ENCODE peak calls at places on chromosomes 16 and 17, in eight cellular contexts. T, Q, H, M, S, E, I and Z are unnamed samples.
A peak's percentile ranks its signal among the peaks of the same experiment; 100 is the strongest.

GRCh38 chr17:7015587-7016020 is 3.2 kb downstream of the RNASEK start:
- DNase-seq in T (no peak), Q (no peak), H (no peak), M (no peak), S (no peak), E (no peak), I (no peak), Z (no peak)

GRCh38 chr17:49290690-49291326 is 60.2 kb upstream of the PHOSPHO1 start:
- DNase-seq in T (peak; percentile 53), Q (peak; percentile 50), H (no peak), M (no peak), S (peak; percentile 44), E (no peak), I (peak; percentile 41), Z (no peak)

GRCh38 chr16:68342620-68343019 is 31.8 kb downstream of the PRMT7 start:
- DNase-seq in T (no peak), Q (no peak), H (no peak), M (no peak), S (no peak), E (no peak), I (no peak), Z (no peak)

GRCh38 chr16:58098207-58099096 is 30.7 kb downstream of the CFAP20 start:
- DNase-seq in T (peak; percentile 26), Q (no peak), H (no peak), M (no peak), S (peak; percentile 21), E (no peak), I (peak; percentile 34), Z (no peak)

GRCh38 chr16:9844361-9844760 is 337.9 kb downstream of the GRIN2A start:
- DNase-seq in T (peak; percentile 75), Q (no peak), H (no peak), M (no peak), S (peak; percentile 6), E (no peak), I (peak; percentile 97), Z (no peak)

GRCh38 chr17:29514792-29515191 is 52.0 kb downstream of the ABHD15 start:
- DNase-seq in T (peak; percentile 23), Q (no peak), H (no peak), M (no peak), S (no peak), E (no peak), I (peak; percentile 18), Z (no peak)

GRCh38 chr16:11677451-11677951 is 9.2 kb downstream of the SNN start:
- DNase-seq in T (no peak), Q (no peak), H (no peak), M (no peak), S (no peak), E (no peak), I (peak; percentile 69), Z (no peak)

GRCh38 chr16:64225036-64225435 is 896.8 kb downstream of the CDH11 start:
- DNase-seq in T (no peak), Q (no peak), H (no peak), M (no peak), S (no peak), E (no peak), I (no peak), Z (no peak)

GRCh38 chr17:51188321-51188853 is 22.2 kb downstream of the NME2 start:
- DNase-seq in T (no peak), Q (no peak), H (no peak), M (no peak), S (no peak), E (no peak), I (no peak), Z (no peak)

GRCh38 chr16:72558501-72558900 is 386.5 kb upstream of the PMFBP1 start:
- DNase-seq in T (no peak), Q (no peak), H (no peak), M (no peak), S (no peak), E (no peak), I (no peak), Z (no peak)

GRCh38 chr16:28992496-28992895 is 7.6 kb downstream of the LAT start:
- DNase-seq in T (no peak), Q (no peak), H (no peak), M (no peak), S (no peak), E (no peak), I (no peak), Z (no peak)

GRCh38 chr17:2821868-2822267 is 25.6 kb downstream of the RAP1GAP2 start:
- DNase-seq in T (no peak), Q (no peak), H (no peak), M (no peak), S (no peak), E (no peak), I (no peak), Z (no peak)

GRCh38 chr16:1791256-1791942 is 2.1 kb downstream of the IGFALS start:
- DNase-seq in T (no peak), Q (no peak), H (no peak), M (no peak), S (no peak), E (no peak), I (no peak), Z (no peak)

GRCh38 chr16:50697881-50698767 is 4.7 kb downstream of the NOD2 start:
- DNase-seq in T (peak; percentile 40), Q (no peak), H (peak; percentile 66), M (no peak), S (no peak), E (peak; percentile 40), I (peak; percentile 38), Z (no peak)

GRCh38 chr16:81315271-81316175 is 761 bp downstream of the GAN start:
- DNase-seq in T (peak; percentile 46), Q (peak; percentile 78), H (peak; percentile 60), M (peak; percentile 52), S (peak; percentile 34), E (peak; percentile 68), I (peak; percentile 38), Z (peak; percentile 73)

GRCh38 chr16:49661465-49662187 is 194.3 kb downstream of the ZNF423 start:
- DNase-seq in T (no peak), Q (peak; percentile 76), H (no peak), M (no peak), S (no peak), E (no peak), I (peak; percentile 34), Z (no peak)

GRCh38 chr16:1413684-1414531 is 596 bp downstream of the UNKL start:
- DNase-seq in T (peak; percentile 39), Q (peak; percentile 89), H (peak; percentile 80), M (peak; percentile 52), S (peak; percentile 79), E (peak; percentile 54), I (peak; percentile 41), Z (peak; percentile 44)

DNA sequence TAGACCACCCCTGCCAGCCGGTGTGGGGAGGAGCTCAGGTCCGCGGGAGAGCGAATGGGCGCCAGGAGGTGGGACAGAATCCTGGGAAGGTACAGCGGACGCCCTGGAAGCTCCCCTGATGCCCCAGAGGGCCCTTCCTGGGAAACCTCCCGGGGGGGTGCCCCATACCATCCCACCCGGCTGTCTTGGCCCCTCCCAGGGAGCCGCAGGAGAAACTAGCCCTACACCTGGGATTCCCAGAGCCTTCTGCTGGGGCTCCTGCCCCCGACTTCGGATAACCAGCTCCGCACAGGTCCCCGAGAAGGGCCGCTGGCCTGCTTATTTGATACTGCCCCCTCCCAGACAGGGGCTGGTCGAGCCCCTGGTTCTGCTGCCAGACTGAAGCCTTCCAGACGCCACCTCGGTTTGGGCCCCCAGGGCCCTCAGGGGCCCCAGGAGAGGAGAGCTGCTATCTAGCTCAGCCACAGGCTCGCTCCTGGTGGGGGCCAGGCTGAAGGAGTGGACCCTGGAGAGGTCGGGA is 3.0 kb upstream of the CBX4 start:
- DNase-seq in T (no peak), Q (no peak), H (no peak), M (no peak), S (no peak), E (no peak), I (no peak), Z (peak; percentile 35)
- H3K4me3 ChIP-seq in T (no peak overlapping the region), Q (peak overlapping the region; percentile 53), H (no peak overlapping the region), M (no peak overlapping the region), S (no peak overlapping the region), E (no peak overlapping the region), I (no peak overlapping the region), Z (no peak overlapping the region)

GRCh38 chr17:72119963-72120877 is 600 bp upstream of the SOX9 start:
- DNase-seq in T (peak; percentile 67), Q (peak; percentile 79), H (no peak), M (peak; percentile 61), S (no peak), E (peak; percentile 52), I (peak; percentile 76), Z (no peak)

GRCh38 chr17:72120878-72121163 is at the start of gene SOX9:
- DNase-seq in T (peak; percentile 79), Q (peak; percentile 95), H (no peak), M (peak; percentile 94), S (peak; percentile 96), E (peak; percentile 92), I (peak; percentile 81), Z (no peak)

GRCh38 chr17:72122002-72122310 is 1.1 kb downstream of the SOX9 start:
- DNase-seq in T (no peak), Q (no peak), H (no peak), M (no peak), S (no peak), E (no peak), I (no peak), Z (no peak)

GRCh38 chr17:72122336-72122667 is 1.5 kb downstream of the SOX9 start:
- DNase-seq in T (no peak), Q (no peak), H (no peak), M (no peak), S (no peak), E (no peak), I (no peak), Z (no peak)

GRCh38 chr17:72121164-72122001 is 563 bp downstream of the SOX9 start:
- DNase-seq in T (peak; percentile 32), Q (peak; percentile 85), H (no peak), M (peak; percentile 53), S (peak; percentile 64), E (peak; percentile 50), I (peak; percentile 40), Z (no peak)
- TF ChIP-seq CTCF in T (no peak), Q (peak; percentile 56), H (no peak), M (peak; percentile 2), S (peak; percentile 14), E (no peak), I (no peak), Z (no peak)

GRCh38 chr16:69918241-69918640 is 32.9 kb upstream of the CLEC18A start:
- DNase-seq in T (no peak), Q (no peak), H (no peak), M (no peak), S (no peak), E (no peak), I (peak; percentile 46), Z (no peak)
- H3K4me3 ChIP-seq in T (peak overlapping the region; percentile 52), Q (peak overlapping the region; percentile 24), H (no peak overlapping the region), M (no peak overlapping the region), S (peak overlapping the region; percentile 1), E (no peak overlapping the region), I (peak overlapping the region; percentile 43), Z (no peak overlapping the region)

DNA sequence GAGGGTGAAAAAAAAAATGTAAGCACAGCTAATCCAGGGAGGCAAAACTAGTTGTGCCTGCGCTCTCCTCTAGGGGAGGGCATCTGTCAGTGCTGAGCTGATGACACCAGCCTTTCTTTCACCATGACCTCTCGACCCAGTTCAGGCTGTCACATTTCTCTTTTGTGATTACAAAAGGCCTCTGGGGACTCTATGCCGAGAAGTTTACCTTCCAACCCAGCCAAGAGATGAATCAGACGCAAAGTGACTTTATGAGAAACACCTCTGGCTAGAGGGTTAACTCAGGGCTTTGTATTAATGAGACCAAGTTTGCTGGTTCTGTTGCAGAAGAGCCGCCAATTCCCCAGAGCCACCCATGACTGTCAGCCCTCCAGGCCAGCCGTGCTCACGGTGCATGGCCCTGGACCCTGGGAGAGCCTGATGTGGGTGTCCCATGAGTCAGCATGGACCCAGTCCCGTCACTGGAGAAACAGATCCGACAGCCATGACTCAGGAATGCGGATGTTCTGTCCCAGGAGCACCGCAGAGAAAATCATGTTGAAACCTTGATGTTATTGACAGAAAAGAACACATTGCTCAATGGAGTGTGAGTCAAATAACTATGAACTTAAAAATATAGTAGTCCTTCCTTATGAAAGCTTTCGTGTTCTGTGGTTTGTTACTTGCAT is 437.2 kb downstream of the HS3ST3B1 start:
- DNase-seq in T (peak; percentile 93), Q (no peak), H (no peak), M (peak; percentile 63), S (peak; percentile 99), E (peak; percentile 36), I (peak; percentile 100), Z (no peak)
- TF ChIP-seq CTCF in T (peak; percentile 54), Q (peak; percentile 21), H (no peak), M (no peak), S (peak; percentile 38), E (no peak), I (peak; percentile 66), Z (no peak)